ENCODE peak calls at places on chromosomes 7 and 10, in seven cellular contexts. I is HepG2; C is activated CD8-positive, alpha-beta T cell treated with anti-CD3 and anti-CD28 coated beads, Interleukin-2, amount 10 ng/mL, durations not matched to agents 7 days and 5 days; G is activated T-cell treated with anti-CD3 and anti-CD28 coated beads, Interleukin-2, amount 50 U/mL, for 4 hours; Q is mucosa of descending colon; L is T-cell; N is naive thymus-derived CD8-positive, alpha-beta T cell. T is an unnamed sample.

GRCh38 chr10:43225787-43226153 is 41.1 kb downstream of the RASGEF1A start:
- ATAC-seq in N (no peak), L (no peak), I (no peak), G (peak; percentile 49), C (no peak), Q (no peak), T (no peak)

GRCh38 chr10:110786172-110786571 is 85.6 kb upstream of the PDCD4 start:
- ATAC-seq in I (peak; percentile 58), C (peak; percentile 27), Q (no peak), G (no peak), N (no peak), L (no peak), T (peak; percentile 82)

GRCh38 chr10:131435760-131436448 is 124.4 kb upstream of the TCERG1L start:
- ATAC-seq in I (no peak), C (no peak), Q (no peak), G (no peak), L (no peak), N (no peak), T (no peak)

GRCh38 chr7:105298004-105298403 is 90.7 kb downstream of the SRPK2 start:
- ATAC-seq in G (peak; percentile 60), I (no peak), N (no peak), C (peak; percentile 10), L (no peak), Q (no peak), T (no peak)

GRCh38 chr10:17290226-17290625 is 62.2 kb downstream of the VIM start:
- ATAC-seq in C (peak; percentile 74), Q (peak; percentile 56), G (peak; percentile 82), L (no peak), N (peak; percentile 74), I (peak; percentile 57), T (peak; percentile 44)

GRCh38 chr10:71246591-71247143 is 34.3 kb downstream of the UNC5B start:
- ATAC-seq in L (no peak), G (no peak), C (no peak), N (no peak), Q (peak; percentile 84), I (no peak), T (peak; percentile 85)

GRCh38 chr10:104043185-104043830 is 42.4 kb downstream of the COL17A1 start:
- ATAC-seq in I (no peak), L (no peak), C (no peak), Q (no peak), N (no peak), G (no peak), T (no peak)

GRCh38 chr10:77309103-77310013 is 328.2 kb downstream of the KCNMA1 start:
- ATAC-seq in G (no peak), C (no peak), I (no peak), L (no peak), N (no peak), Q (no peak), T (no peak)

GRCh38 chr7:155763721-155764431 is 48.4 kb downstream of the SHH start:
- ATAC-seq in C (peak; percentile 83), N (peak; percentile 84), Q (peak; percentile 37), L (peak; percentile 87), I (no peak), G (peak; percentile 87), T (no peak)

GRCh38 chr10:125363776-125364175 is 203.4 kb upstream of the CTBP2 start:
- ATAC-seq in Q (no peak), N (no peak), G (no peak), I (no peak), C (no peak), L (no peak), T (no peak)

GRCh38 chr10:11262210-11263038 is 244.8 kb downstream of the CELF2 start:
- ATAC-seq in L (no peak), N (no peak), C (no peak), G (peak; percentile 27), I (no peak), Q (no peak), T (no peak)

GRCh38 chr7:123151443-123151842 is 48.3 kb downstream of the SLC13A1 start:
- ATAC-seq in G (no peak), I (no peak), L (no peak), C (no peak), Q (no peak), N (no peak), T (no peak)

GRCh38 chr10:34486008-34486407 is 329.1 kb downstream of the PARD3 start:
- ATAC-seq in Q (no peak), G (no peak), L (no peak), C (no peak), I (no peak), N (no peak), T (no peak)

GRCh38 chr7:47967123-47967522 is 12.3 kb downstream of the HUS1 start:
- ATAC-seq in C (no peak), L (no peak), Q (no peak), N (no peak), G (no peak), I (no peak), T (no peak)

GRCh38 chr10:129344956-129345355 is 122.1 kb upstream of the MGMT start:
- ATAC-seq in G (no peak), I (no peak), C (no peak), Q (no peak), N (no peak), L (no peak), T (no peak)

GRCh38 chr10:114328876-114329275 is 75.4 kb downstream of the AFAP1L2 start:
- ATAC-seq in Q (no peak), C (no peak), N (no peak), I (no peak), L (no peak), G (no peak), T (no peak)

GRCh38 chr7:129067943-129068548 is 13.1 kb upstream of the TNPO3 start:
- ATAC-seq in L (no peak), Q (no peak), G (no peak), C (no peak), I (no peak), N (no peak), T (no peak)

GRCh38 chr7:131692131-131692960 is 135.9 kb upstream of the PODXL start:
- ATAC-seq in G (peak; percentile 39), I (peak; percentile 82), Q (peak; percentile 90), C (peak; percentile 61), N (no peak), L (no peak), T (peak; percentile 80)

GRCh38 chr7:135517060-135517459 is 7.2 kb upstream of the CNOT4 start:
- ATAC-seq in I (no peak), Q (no peak), G (no peak), N (no peak), L (no peak), C (no peak), T (no peak)

GRCh38 chr10:29753283-29753682 is 118.5 kb upstream of the SVIL start:
- ATAC-seq in C (no peak), Q (no peak), G (no peak), N (no peak), L (no peak), I (no peak), T (no peak)

GRCh38 chr10:53209941-53210611 is 437.5 kb upstream of the MBL2 start:
- ATAC-seq in C (no peak), N (no peak), I (peak; percentile 71), L (no peak), Q (no peak), G (no peak), T (no peak)

GRCh38 chr10:49023752-49024151 is 84.1 kb upstream of the LRRC18 start:
- ATAC-seq in Q (peak; percentile 29), N (no peak), C (no peak), L (no peak), G (no peak), I (no peak), T (no peak)

GRCh38 chr10:2885276-2885955 is 181.9 kb upstream of the PFKP start:
- ATAC-seq in Q (no peak), N (no peak), L (no peak), C (no peak), I (no peak), G (no peak), T (no peak)

GRCh38 chr10:30528427-30528782 is 94.4 kb downstream of the MAP3K8 start:
- ATAC-seq in Q (no peak), C (no peak), N (no peak), G (no peak), L (no peak), I (peak; percentile 14), T (no peak)

GRCh38 chr7:47580811-47581331 is 1.0 kb downstream of the TNS3 start:
- ATAC-seq in I (peak; percentile 11), N (no peak), G (no peak), Q (peak; percentile 5), L (no peak), C (no peak), T (no peak)

GRCh38 chr10:22386396-22386928 is 41.2 kb downstream of the SPAG6 start:
- ATAC-seq in Q (no peak), N (no peak), L (no peak), C (no peak), I (no peak), G (no peak), T (no peak)

T was measured in esophagus mucosa.